ENCODE peak calls at places on chromosomes 5 and 9, in seven cellular contexts. S is GM20000, Y is PC-9, P is A549, Z is AG09309, A is astrocyte of the spinal cord, J is brain microvascular endothelial cell. O is an unnamed sample.

GRCh38 chr5:65213921-65214525 is 267.7 kb downstream of the ADAMTS6 start:
- DNase-seq in S (no peak), Y (no peak), P (peak; percentile 53), Z (no peak), A (no peak), J (peak; percentile 48), O (peak; percentile 22)

GRCh38 chr5:852431-853401 is 1.9 kb upstream of the ZDHHC11 start:
- DNase-seq in S (no peak), Y (no peak), P (no peak), Z (no peak), A (no peak), J (no peak), O (no peak)

GRCh38 chr9:33023661-33024060 is 1.4 kb upstream of the DNAJA1 start:
- DNase-seq in S (no peak), Y (no peak), P (no peak), Z (no peak), A (no peak), J (no peak), O (no peak)

GRCh38 chr9:38067611-38067891 is 1.5 kb downstream of the SHB start:
- DNase-seq in S (no peak), Y (no peak), P (no peak), Z (no peak), A (no peak), J (no peak), O (no peak)

GRCh38 chr5:1405539-1406530 is 39.4 kb downstream of the SLC6A3 start:
- DNase-seq in S (no peak), Y (no peak), P (no peak), Z (no peak), A (no peak), J (no peak), O (no peak)

GRCh38 chr9:101601904-101602765 is 7.4 kb upstream of the PPP3R2 start:
- DNase-seq in S (peak; percentile 53), Y (no peak), P (peak; percentile 53), Z (peak; percentile 11), A (peak; percentile 54), J (peak; percentile 37), O (peak; percentile 43)

GRCh38 chr9:38359297-38359653 is 33.2 kb upstream of the ALDH1B1 start:
- DNase-seq in S (no peak), Y (no peak), P (no peak), Z (no peak), A (no peak), J (no peak), O (no peak)

GRCh38 chr5:146967646-146968045 is 89.1 kb upstream of the PPP2R2B start:
- DNase-seq in S (no peak), Y (no peak), P (no peak), Z (no peak), A (no peak), J (no peak), O (no peak)

GRCh38 chr5:157143127-157143959 is 678 bp upstream of the MED7 start:
- DNase-seq in S (peak; percentile 55), Y (no peak), P (peak; percentile 40), Z (no peak), A (peak; percentile 38), J (peak; percentile 11), O (no peak)

GRCh38 chr5:57841671-57842375 is 359.2 kb upstream of the ACTBL2 start:
- DNase-seq in S (no peak), Y (peak; percentile 98), P (peak; percentile 90), Z (peak; percentile 83), A (peak; percentile 95), J (peak; percentile 96), O (peak; percentile 85)

GRCh38 chr9:127418037-127418471 is 6.1 kb upstream of the ZNF79 start:
- DNase-seq in S (no peak), Y (no peak), P (peak; percentile 61), Z (no peak), A (no peak), J (no peak), O (no peak)

GRCh38 chr9:136572003-136572595 is 26.3 kb upstream of the NOTCH1 start:
- DNase-seq in S (no peak), Y (no peak), P (peak; percentile 76), Z (no peak), A (peak; percentile 77), J (peak; percentile 69), O (no peak)

GRCh38 chr5:144504929-144505578 is 334.4 kb downstream of the KCTD16 start:
- DNase-seq in S (no peak), Y (no peak), P (no peak), Z (no peak), A (no peak), J (no peak), O (no peak)

GRCh38 chr5:93164690-93165089 is 416.3 kb downstream of the NR2F1-AS1 start:
- DNase-seq in S (no peak), Y (peak; percentile 66), P (peak; percentile 47), Z (no peak), A (peak; percentile 83), J (peak; percentile 64), O (peak; percentile 78)

DNA sequence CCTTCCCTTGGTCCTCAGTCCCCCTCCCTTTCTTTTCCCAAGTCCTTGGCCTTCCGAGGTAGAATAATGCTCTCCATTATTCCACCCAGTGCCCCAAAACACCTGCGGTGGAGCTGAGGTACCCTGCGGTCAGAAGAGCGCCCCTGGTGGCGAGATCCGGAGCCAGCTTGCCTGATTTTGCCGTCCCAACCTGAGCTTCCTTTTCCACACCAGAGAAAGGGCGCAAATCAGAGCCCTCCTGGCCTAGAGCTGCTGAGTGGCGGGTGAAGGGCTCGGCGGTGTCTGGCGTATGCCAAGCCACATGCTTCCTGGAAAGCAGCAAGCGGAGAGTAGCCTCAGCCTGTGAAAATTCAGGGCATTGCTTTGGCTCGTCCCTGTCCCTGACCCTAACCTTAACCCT is 21.1 kb upstream of the CARTPT start:
- DNase-seq in S (no peak), Y (no peak), P (peak; percentile 27), Z (no peak), A (no peak), J (no peak), O (no peak)
- TF ChIP-seq CTCF in S (peak; percentile 42), Y (peak; percentile 43), P (peak; percentile 43), Z (peak; percentile 42), A (peak; percentile 58), J (peak; percentile 72), O (peak; percentile 77)

DNA sequence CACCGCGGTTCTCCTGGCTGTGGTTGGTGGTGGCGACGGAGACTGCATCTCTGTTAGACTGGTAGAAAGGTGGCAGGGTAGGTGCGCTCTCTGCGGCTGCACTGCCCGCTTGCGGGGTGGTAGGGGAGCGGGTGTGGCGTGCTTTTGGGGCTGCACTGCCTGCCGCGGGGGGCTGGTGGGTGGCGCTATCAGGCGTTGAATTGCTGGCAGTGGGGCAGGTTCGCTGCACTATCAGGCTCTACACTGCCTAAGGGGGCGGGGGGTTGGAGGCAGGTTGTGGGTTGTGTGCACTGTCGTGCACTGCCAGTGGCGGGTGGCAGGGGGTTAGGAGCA is 21.0 kb upstream of the TRIM52 start:
- DNase-seq in S (no peak), Y (no peak), P (no peak), Z (no peak), A (no peak), J (no peak), O (no peak)
- TF ChIP-seq CTCF in S (no peak), Y (no peak), P (no peak), Z (no peak), A (no peak), J (no peak), O (no peak)

DNA sequence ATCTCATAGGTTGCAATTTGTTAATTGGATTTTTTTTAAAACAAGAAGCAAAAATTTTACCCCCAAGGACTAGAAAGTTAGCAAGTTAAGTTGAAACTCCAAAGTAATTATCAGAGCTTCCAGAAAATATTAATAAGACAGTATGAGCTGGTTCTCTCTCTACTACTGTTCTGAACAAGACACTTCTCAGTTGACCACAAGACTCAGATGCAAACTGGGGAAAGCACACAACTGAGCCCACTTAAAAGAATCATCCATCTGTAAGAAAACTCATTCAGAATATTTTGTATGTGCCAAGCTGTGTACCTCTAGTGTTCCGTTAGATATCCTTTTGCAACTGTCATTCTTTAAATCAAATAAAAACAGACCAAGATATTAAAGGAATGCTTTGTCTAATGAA is 60.0 kb downstream of the MAP1B start:
- DNase-seq in S (no peak), Y (no peak), P (no peak), Z (no peak), A (no peak), J (no peak), O (no peak)
- TF ChIP-seq CTCF in S (no peak), Y (no peak), P (no peak), Z (no peak), A (no peak), J (no peak), O (no peak)

GRCh38 chr5:22889714-22890113 is 36.6 kb upstream of the CDH12 start:
- DNase-seq in S (peak; percentile 5), Y (no peak), P (no peak), Z (no peak), A (no peak), J (no peak), O (no peak)
- TF ChIP-seq CTCF in S (no peak), Y (peak; percentile 48), P (no peak), Z (no peak), A (no peak), J (no peak), O (no peak)

DNA sequence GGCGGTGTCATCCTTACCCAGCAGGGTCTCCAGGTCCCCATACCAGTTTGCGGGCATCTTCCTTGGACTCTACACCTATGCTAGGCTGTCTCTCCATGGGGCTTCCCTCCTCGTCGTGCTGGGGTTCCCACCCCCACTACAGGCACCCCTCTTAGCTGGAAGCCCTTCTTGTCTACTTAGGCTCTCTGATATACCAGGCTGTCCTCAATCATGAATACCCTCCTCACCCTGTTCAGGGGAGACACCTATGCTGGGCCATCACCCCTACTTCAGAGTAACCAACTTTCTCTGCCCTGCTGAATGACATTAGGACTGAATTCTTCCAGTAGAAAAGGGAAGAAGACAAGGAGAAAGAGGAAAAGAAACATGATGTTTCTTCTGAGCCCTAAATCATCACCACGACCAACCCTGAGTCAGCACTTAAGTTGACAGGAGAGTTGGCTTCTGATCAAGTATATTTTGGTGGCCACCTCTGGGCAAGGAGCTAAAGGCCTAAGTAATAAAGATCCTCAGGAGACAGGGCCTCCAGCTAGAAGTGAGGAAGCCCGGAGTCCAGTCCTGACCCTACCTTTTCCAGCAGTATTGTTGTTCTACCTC is 115.3 kb downstream of the GCNT1 start:
- DNase-seq in S (no peak), Y (no peak), P (no peak), Z (no peak), A (no peak), J (no peak), O (no peak)
- TF ChIP-seq CTCF in S (no peak), Y (no peak), P (no peak), Z (no peak), A (no peak), J (no peak), O (no peak)

DNA sequence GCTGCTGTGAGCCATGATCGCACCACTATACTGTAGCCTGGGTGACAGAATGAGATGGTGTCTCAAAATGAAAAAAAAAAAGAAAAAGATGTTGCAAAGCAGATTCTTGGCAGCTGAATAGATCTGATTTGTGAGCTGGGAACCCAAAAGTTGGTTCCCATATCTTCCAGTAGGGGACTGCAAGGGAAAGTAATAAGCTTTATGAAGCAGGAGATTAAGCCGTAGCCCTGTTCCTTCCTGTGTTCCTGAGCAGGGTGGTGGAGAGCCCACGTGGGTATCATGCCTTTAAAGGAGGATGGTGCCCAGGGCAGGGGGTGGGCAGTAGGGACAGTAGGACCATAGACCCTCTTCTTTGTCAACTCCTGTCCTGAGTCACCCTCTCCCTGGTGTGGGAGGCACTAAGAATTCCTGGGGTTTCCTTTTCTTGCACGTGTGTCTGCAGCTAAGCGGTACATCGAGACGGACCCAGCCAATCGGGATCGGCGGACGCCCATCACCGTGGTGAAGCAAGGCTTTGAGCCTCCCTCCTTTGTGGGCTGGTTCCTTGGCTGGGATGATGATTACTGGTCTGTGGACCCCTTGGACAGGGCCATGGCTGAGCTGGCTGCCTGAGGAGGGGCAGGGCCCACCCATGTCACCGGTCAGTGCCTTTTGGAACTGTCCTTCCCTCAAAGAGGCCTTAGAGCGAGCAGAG is 37.9 kb downstream of the STOM start:
- DNase-seq in S (no peak), Y (no peak), P (peak; percentile 44), Z (no peak), A (no peak), J (peak; percentile 46), O (peak; percentile 57)
- TF ChIP-seq CTCF in S (no peak), Y (peak; percentile 47), P (peak; percentile 20), Z (peak; percentile 38), A (peak; percentile 9), J (peak; percentile 51), O (peak; percentile 73)

O was measured in HFFc6.